ENCODE peak calls at places on chromosomes 11 and 22, in nine cellular contexts. J is pancreas; N is dorsolateral prefrontal cortex; K is NB4; F is neural progenitor cell; L is CD8-positive, alpha-beta memory T cell; R is CD4-positive, CD25-positive, alpha-beta regulatory T cell; D is RWPE2; Y is sigmoid colon. X is an unnamed sample.

GRCh38 chr11:85977751-85978160 is 91.1 kb downstream of the PICALM start:
- DNase-seq in J (no peak), N (no peak), K (no peak), F (no peak), L (no peak), R (no peak), D (no peak), Y (no peak), X (no peak)

GRCh38 chr11:1017269-1018005 is 19.1 kb downstream of the MUC6 start:
- DNase-seq in J (no peak), N (no peak), K (no peak), F (no peak), L (no peak), R (no peak), D (peak), Y (no peak), X (no peak)

GRCh38 chr11:95695181-95695580 is 94.4 kb downstream of the FAM76B start:
- DNase-seq in J (no peak), N (no peak), K (no peak), F (no peak), L (no peak), R (no peak), D (no peak), Y (no peak), X (no peak)

GRCh38 chr11:57792060-57792541 is 30.5 kb downstream of the CTNND1 start:
- DNase-seq in J (no peak), N (no peak), K (peak), F (no peak), L (peak), R (peak), D (no peak), Y (peak), X (no peak)

GRCh38 chr22:35631597-35631996 is 14.5 kb upstream of the MB start:
- DNase-seq in J (peak), N (no peak), K (peak), F (no peak), L (no peak), R (no peak), D (no peak), Y (peak), X (no peak)

GRCh38 chr11:105045897-105046296 is 762 bp upstream of the CARD16 start:
- DNase-seq in J (no peak), N (no peak), K (no peak), F (no peak), L (no peak), R (no peak), D (no peak), Y (no peak), X (no peak)

GRCh38 chr11:70073881-70074371 is 4.2 kb upstream of the ANO1 start:
- DNase-seq in J (no peak), N (no peak), K (no peak), F (no peak), L (no peak), R (no peak), D (peak), Y (peak), X (no peak)

GRCh38 chr11:72257551-72257950 is 13.6 kb upstream of the PHOX2A start:
- DNase-seq in J (no peak), N (no peak), K (no peak), F (no peak), L (no peak), R (no peak), D (no peak), Y (no peak), X (no peak)

GRCh38 chr11:111918390-111919256 is at the start of gene C11orf52:
- DNase-seq in J (peak), N (no peak), K (no peak), F (peak), L (no peak), R (no peak), D (peak), Y (no peak), X (no peak)

GRCh38 chr11:93908689-93909088 is 58.3 kb upstream of the VSTM5 start:
- DNase-seq in J (no peak), N (no peak), K (no peak), F (no peak), L (no peak), R (no peak), D (no peak), Y (no peak), X (peak)

GRCh38 chr11:3169235-3169951 is 4.3 kb upstream of the OSBPL5 start:
- DNase-seq in J (peak), N (peak), K (peak), F (peak), L (peak), R (no peak), D (peak), Y (peak), X (no peak)

GRCh38 chr11:123833095-123833494 is 26.9 kb upstream of the OR6M1 start:
- DNase-seq in J (no peak), N (no peak), K (no peak), F (no peak), L (no peak), R (no peak), D (no peak), Y (no peak), X (no peak)

GRCh38 chr11:1308745-1309497 is 511 bp downstream of the TOLLIP start:
- DNase-seq in J (no peak), N (peak), K (no peak), F (no peak), L (peak), R (no peak), D (no peak), Y (no peak), X (no peak)

GRCh38 chr11:93116641-93117577 is 80.9 kb downstream of the SLC36A4 start:
- DNase-seq in J (no peak), N (no peak), K (no peak), F (peak), L (no peak), R (no peak), D (no peak), Y (no peak), X (no peak)

GRCh38 chr11:111663820-111664219 is 61.6 kb downstream of the SIK2 start:
- DNase-seq in J (peak), N (no peak), K (peak), F (no peak), L (no peak), R (no peak), D (no peak), Y (no peak), X (peak)

GRCh38 chr22:22046370-22046769 is 63.8 kb upstream of the TOP3B start:
- DNase-seq in J (no peak), N (no peak), K (no peak), F (no peak), L (no peak), R (no peak), D (no peak), Y (no peak), X (no peak)

GRCh38 chr11:129861702-129862107 is 33.7 kb downstream of the NFRKB start:
- DNase-seq in J (peak), N (no peak), K (no peak), F (peak), L (no peak), R (no peak), D (peak), Y (no peak), X (peak)

GRCh38 chr22:28373841-28374240 is 305.8 kb downstream of the TTC28 start:
- DNase-seq in J (no peak), N (no peak), K (no peak), F (no peak), L (no peak), R (no peak), D (no peak), Y (no peak), X (no peak)

GRCh38 chr22:27124336-27125023 is 467.1 kb downstream of the MIAT start:
- DNase-seq in J (no peak), N (peak), K (peak), F (no peak), L (no peak), R (no peak), D (no peak), Y (peak), X (no peak)

GRCh38 chr11:45756384-45757010 is 48.5 kb upstream of the SLC35C1 start:
- DNase-seq in J (no peak), N (no peak), K (no peak), F (no peak), L (no peak), R (no peak), D (no peak), Y (no peak), X (no peak)

GRCh38 chr11:40247023-40247422 is 1212.4 kb downstream of the LRRC4C start:
- DNase-seq in J (no peak), N (no peak), K (no peak), F (peak), L (no peak), R (no peak), D (no peak), Y (no peak), X (no peak)
- H3K4me3 ChIP-seq in J (no peak), N (no peak), K (no peak), F (no peak), L (no peak), R (no peak), D (no peak), Y (no peak), X (no peak)

DNA sequence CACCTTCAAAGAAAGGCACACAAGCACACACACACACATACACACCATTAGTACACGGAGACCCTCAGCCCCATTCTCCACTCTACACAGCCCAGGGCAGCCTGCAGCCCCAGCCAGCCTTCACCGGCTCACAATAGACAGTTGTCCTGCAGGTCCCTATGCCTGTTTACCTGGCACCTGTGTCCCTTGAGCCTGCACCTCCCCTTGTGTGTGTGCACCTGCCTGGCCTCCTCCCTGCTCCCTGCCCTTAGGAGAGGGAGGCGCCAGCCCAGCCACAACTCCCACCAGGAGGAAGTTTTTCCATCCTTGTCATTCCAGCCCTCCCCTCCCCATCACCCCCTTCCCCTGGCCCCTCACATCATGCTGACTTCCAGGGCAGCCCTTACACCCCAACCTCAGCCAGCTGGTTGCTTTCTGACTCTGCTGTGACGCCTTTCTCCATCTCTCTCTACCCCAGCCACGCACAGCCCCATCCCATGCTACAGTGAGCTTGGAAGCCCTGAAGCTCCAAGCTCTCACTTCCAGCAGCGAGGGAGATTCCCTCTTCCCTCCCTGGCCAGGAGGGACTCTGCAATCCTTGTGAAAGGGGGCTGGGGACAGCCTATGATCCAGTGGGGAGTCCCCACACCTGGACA is 4.4 kb downstream of the AHNAK start:
- DNase-seq in J (no peak), N (no peak), K (no peak), F (no peak), L (no peak), R (no peak), D (no peak), Y (no peak), X (no peak)
- H3K4me3 ChIP-seq in J (no peak), N (peak), K (peak), F (peak), L (peak), R (peak), D (peak), Y (peak), X (peak)

DNA sequence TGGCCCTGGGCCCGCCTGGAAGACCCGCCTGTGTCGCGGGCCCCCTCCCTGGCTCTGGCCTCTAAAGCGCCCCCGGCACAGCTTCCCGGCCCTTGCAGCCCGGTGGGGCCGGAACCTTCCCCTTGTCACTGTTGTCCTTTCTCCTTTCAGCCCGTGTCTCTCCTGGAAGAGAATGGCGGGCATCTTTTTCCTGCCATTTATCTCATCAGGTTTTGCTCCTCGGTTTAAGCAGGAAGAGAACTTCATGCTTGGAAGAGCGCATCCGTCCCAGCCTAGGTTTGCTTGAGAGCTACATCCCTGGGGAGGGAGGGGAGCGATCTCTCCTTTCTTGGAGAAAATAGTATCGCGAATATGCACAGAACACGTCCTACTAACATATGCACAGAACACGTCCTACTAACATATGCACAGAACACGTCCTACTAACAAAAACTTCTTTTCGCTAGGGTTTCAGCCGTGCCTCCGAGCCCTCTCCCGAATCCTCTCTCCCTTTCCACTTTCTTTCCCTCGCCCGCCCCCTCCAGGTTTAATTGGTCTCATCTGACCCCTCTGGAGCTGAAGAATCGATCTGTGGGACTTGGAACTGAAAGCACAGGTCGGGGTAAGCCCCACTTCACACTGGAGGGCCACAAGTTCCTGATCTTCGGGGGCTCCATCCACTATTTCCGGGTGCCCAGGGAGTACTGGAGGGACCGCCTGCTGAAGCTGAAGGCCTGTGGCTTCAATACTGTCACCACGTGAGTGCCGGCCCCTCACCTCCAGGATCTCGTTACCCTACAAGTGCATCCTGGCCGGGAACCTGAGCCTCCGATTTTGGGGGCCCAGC is 1.2 kb downstream of the GLB1L3 start:
- DNase-seq in J (no peak), N (no peak), K (no peak), F (peak), L (no peak), R (no peak), D (no peak), Y (no peak), X (no peak)
- H3K4me3 ChIP-seq in J (no peak), N (peak), K (no peak), F (peak), L (no peak), R (no peak), D (no peak), Y (peak), X (no peak)

DNA sequence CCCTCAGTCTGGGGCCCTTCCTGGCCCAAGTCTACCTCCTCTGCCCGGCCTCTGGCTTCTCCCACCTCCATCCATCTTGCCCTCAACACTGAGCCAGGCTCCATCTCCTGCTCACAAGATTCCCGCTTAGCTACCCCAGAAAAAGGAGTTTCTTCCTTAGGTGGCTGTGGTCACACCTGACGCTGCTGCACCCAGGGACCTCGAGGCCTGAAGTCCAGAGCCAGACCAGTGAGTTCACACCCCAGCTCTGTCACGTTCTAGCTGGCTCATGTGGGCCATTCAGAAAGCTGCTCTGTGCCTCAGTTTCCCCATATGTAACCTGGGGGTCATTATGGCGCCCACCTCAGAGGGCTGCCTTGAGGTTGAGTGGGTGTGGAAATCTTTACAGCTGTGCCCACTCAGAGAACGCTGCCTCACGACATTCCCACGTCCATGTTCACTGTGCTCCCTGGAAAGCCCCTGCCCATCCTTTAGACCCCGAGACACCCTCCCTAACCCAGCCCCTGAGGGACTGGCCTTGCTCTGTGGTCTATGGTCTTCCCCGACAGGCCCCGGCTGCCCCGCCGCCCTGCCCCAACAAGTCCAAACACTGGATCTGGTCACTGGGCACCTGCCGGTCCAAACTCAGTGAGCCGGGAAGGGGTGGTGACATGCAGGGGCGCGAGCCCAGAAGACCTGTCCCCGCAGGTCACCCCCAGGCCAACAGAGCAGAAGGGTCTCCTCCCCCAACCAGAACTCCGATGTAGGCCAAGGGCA is 9.8 kb downstream of the PLXNB2 start:
- DNase-seq in J (no peak), N (no peak), K (no peak), F (no peak), L (no peak), R (no peak), D (no peak), Y (no peak), X (no peak)
- H3K4me3 ChIP-seq in J (no peak), N (no peak), K (no peak), F (no peak), L (no peak), R (no peak), D (no peak), Y (no peak), X (no peak)

DNA sequence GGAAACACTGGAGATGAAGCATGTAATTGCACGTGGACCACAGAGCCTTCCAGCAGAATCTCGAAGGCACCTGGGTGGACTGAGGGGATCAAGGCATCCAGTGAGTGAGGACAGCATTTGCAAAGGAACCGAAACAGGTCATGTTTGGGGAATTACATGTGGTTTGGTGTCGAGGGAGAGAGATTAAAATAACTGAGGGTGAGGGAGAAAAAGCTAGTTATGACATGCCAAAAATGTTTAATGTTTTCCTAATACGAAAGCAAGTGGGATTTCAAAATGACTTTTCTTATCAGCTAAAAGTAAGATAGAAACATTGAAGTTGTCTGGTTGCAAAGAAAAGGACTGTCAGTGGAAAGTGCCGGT is 157.1 kb downstream of the BLID start:
- DNase-seq in J (no peak), N (no peak), K (no peak), F (no peak), L (no peak), R (no peak), D (no peak), Y (no peak), X (no peak)
- H3K4me3 ChIP-seq in J (no peak), N (no peak), K (no peak), F (no peak), L (no peak), R (no peak), D (no peak), Y (no peak), X (no peak)

GRCh38 chr22:23175817-23176644 is 4.3 kb upstream of the BCR start:
- DNase-seq in J (no peak), N (no peak), K (no peak), F (no peak), L (no peak), R (no peak), D (no peak), Y (no peak), X (no peak)

GRCh38 chr22:23179381-23180294 is 671 bp upstream of the BCR start:
- DNase-seq in J (peak), N (no peak), K (peak), F (peak), L (no peak), R (peak), D (no peak), Y (peak), X (no peak)

GRCh38 chr22:23176645-23177027 is 3.7 kb upstream of the BCR start:
- DNase-seq in J (no peak), N (no peak), K (no peak), F (no peak), L (no peak), R (no peak), D (no peak), Y (no peak), X (no peak)

GRCh38 chr22:23178512-23179254 is 1.6 kb upstream of the BCR start:
- DNase-seq in J (peak), N (peak), K (peak), F (peak), L (peak), R (peak), D (no peak), Y (peak), X (no peak)

DNA sequence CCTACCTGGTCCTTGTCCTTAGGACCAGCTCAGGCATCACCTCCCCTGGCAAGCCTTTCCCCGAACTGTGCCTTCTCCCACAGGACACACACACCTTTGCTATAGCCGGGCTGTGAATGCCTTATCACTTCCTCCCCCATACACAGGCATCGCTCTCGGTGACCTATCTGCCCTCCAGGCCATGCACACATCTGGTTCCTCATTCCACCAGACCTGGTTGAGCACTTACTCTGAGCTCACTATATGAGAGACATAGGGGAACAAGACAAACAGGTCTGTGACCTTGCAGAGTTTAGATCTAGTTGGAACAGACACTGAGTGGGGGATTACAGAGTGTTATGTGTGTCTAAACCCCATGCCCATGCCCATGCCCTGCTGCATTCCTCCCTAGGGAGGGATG is 3.1 kb upstream of the BCR start:
- DNase-seq in J (no peak), N (no peak), K (peak), F (no peak), L (no peak), R (no peak), D (no peak), Y (no peak), X (no peak)
- H3K4me3 ChIP-seq in J (no peak), N (no peak), K (no peak), F (no peak), L (peak), R (no peak), D (no peak), Y (no peak), X (no peak)

DNA sequence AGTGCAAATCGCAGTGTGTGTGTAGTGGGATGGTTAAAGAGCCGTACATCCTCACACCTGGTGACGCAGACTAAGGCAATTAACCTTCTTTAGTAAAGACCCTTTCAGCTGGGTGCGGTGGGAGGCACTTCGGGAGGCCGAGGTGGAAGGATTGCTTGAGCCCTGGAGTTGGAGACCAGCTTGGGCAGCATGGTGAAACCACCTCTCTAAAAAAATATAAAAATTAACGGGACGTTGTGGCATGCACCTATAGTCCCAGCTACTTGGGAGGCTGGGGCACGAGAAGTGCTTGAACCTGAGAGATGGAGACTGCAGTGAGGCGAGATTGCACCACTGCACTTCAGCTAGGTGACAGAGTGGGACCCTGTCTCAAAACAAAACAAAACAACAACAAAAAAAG is 31.5 kb downstream of the ZBTB16 start:
- DNase-seq in J (no peak), N (no peak), K (no peak), F (no peak), L (no peak), R (no peak), D (no peak), Y (no peak), X (no peak)
- H3K4me3 ChIP-seq in J (no peak), N (no peak), K (no peak), F (peak), L (no peak), R (no peak), D (no peak), Y (no peak), X (no peak)

X was measured in retinal pigment epithelial cell.